ENCODE peak calls at places on chromosomes 1 and 21, in four cellular contexts. Y is SK-N-SH, U is esophagus muscularis mucosa, Z is sigmoid colon. R is an unnamed sample. For H3K27me3, the result is how much of the 10 kb centered on the place peaks cover.

GRCh38 chr1:19456915-19457554 is 28.3 kb downstream of the CAPZB start:
- DNase-seq in Y (no peak), U (no peak), Z (no peak), R (no peak)

GRCh38 chr1:200302893-200303250 is 107.0 kb downstream of the ZNF281 start:
- DNase-seq in Z (no peak), Y (peak), U (no peak), R (no peak)

GRCh38 chr1:117069220-117069844 is 9.2 kb downstream of the TTF2 start:
- DNase-seq in Z (no peak), Y (no peak), U (no peak), R (no peak)

GRCh38 chr1:241622708-241623107 is 17.5 kb downstream of the CHML start:
- DNase-seq in U (no peak), Z (no peak), Y (no peak), R (no peak)

GRCh38 chr1:53372501-53372951 is 44.7 kb upstream of the LRP8 start:
- DNase-seq in Z (no peak), U (no peak), Y (no peak), R (peak)

GRCh38 chr1:155175927-155176371 is 2.3 kb downstream of the TRIM46 start:
- DNase-seq in U (no peak), Y (peak), Z (peak), R (peak)

GRCh38 chr1:40381268-40382109 is 8.0 kb downstream of the SMAP2 start:
- DNase-seq in Y (no peak), U (no peak), Z (no peak), R (no peak)

GRCh38 chr1:172332230-172332629 is 88.3 kb upstream of the C1orf105 start:
- DNase-seq in U (no peak), Z (no peak), Y (no peak), R (no peak)

GRCh38 chr1:100134872-100135271 is 1.9 kb downstream of the TRMT13 start:
- DNase-seq in Z (no peak), U (no peak), Y (no peak), R (no peak)

GRCh38 chr1:84883286-84883685 is 9.7 kb downstream of the LPAR3 start:
- DNase-seq in Z (no peak), Y (no peak), U (peak), R (no peak)

GRCh38 chr1:23799570-23800395 is 771 bp downstream of the GALE start:
- DNase-seq in U (no peak), Y (peak), Z (no peak), R (peak)

GRCh38 chr1:224535641-224536040 is 80.5 kb upstream of the CNIH3 start:
- DNase-seq in Z (no peak), Y (no peak), U (peak), R (no peak)

GRCh38 chr1:111904478-111905218 is 84.8 kb downstream of the KCND3 start:
- DNase-seq in Z (no peak), Y (peak), U (no peak), R (no peak)

GRCh38 chr1:182974792-182975191 is 21.8 kb upstream of the SHCBP1L start:
- DNase-seq in Y (no peak), Z (no peak), U (no peak), R (no peak)

GRCh38 chr1:82632164-82632563 is 831.4 kb downstream of the ADGRL2 start:
- DNase-seq in Z (no peak), U (no peak), Y (no peak), R (no peak)

GRCh38 chr21:46119565-46120271 is 21.8 kb downstream of the COL6A2 start:
- DNase-seq in Y (peak), U (no peak), Z (peak), R (peak)

GRCh38 chr1:235329139-235329808 is 904 bp downstream of the GGPS1 start:
- DNase-seq in Z (peak), Y (peak), U (no peak), R (peak)

GRCh38 chr1:99996951-99997350 is 27.2 kb downstream of the SLC35A3 start:
- DNase-seq in Z (no peak), Y (no peak), U (no peak), R (no peak)

GRCh38 chr1:212012034-212012740 is 23.2 kb downstream of the INTS7 start:
- DNase-seq in Z (peak), Y (peak), U (no peak), R (peak)

GRCh38 chr1:32334864-32335618 is 992 bp downstream of the MARCKSL1 start:
- DNase-seq in Z (peak), Y (peak), U (no peak), R (peak)

GRCh38 chr1:205994342-205994741 is 8.9 kb downstream of the RAB7B start:
- DNase-seq in Z (no peak), Y (no peak), U (no peak), R (no peak)
- H3K27me3 ChIP-seq in Z (under half), Y (under half), U (under half), R (under half)

DNA sequence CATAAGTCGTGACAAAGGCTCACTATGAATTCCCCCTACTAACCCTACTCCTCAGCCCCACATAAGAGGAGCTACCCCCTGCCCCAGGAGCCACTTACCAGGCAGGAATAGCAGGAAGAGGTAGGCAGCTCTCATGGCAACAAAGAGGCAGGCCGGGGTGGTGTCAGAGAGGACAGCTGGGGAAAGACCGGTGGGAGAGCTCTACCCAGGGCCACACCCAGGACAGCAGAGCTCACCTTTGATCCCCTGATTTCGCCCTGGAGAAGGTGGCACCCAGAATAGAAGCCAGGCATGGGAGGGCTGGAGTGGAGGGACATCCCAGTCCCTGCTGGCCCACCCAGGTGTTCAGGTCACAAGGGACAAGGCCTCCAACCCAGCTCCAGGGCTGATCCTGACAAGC is 2.3 kb downstream of the MFAP2 start:
- DNase-seq in Y (no peak), Z (no peak), U (no peak), R (no peak)
- H3K27ac ChIP-seq in Y (peak), Z (peak), U (peak), R (no peak)

DNA sequence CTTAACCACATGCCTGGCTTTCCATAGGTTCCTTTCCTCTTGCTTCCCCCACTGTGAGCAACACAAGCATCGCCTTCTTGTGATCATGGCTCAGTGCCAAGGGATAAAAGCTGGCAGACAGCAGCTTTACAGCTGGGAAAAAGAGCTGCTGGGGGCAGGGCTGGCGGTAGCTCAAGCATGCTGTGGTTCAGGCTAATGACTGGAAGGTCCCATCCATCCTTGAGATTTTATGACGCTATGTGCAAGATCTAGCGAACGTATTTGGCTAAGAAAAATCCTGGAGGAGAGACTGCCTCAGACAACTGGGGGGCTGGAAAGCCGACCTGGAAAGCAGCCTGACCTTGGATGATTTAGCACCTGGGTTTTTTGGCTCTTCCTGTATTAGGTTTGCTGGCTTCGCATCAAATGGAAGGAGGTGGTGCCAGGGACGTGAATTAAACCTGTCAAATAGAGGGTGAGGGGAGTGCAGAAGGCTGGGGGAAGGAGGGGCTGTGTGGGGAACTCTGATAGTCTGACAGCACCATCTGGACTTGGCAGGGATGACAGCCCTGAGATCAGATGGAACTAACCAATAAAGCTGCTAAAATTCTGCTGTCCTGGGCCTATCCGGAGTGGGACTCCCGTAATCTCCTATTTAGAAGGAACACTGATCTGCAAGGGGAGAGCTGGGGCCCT is 34.8 kb downstream of the ZMYND12 start:
- DNase-seq in Z (peak), U (no peak), Y (peak), R (no peak)
- TF ChIP-seq POLR2AphosphoS5 in Z (peak), U (peak), Y (peak), R (no peak)

GRCh38 chr1:230985711-230986110 is 6.8 kb downstream of the ARV1 start:
- DNase-seq in U (no peak), Z (no peak), Y (no peak), R (no peak)

GRCh38 chr1:230979389-230979716 is 459 bp downstream of the ARV1 start:
- DNase-seq in U (no peak), Z (no peak), Y (no peak), R (no peak)

GRCh38 chr1:230979952-230980351 is 1.1 kb downstream of the ARV1 start:
- DNase-seq in Y (no peak), U (no peak), Z (no peak), R (no peak)

GRCh38 chr1:230983811-230984210 is 4.9 kb downstream of the ARV1 start:
- DNase-seq in Y (no peak), U (no peak), Z (no peak), R (no peak)

GRCh38 chr1:230982698-230983097 is 3.8 kb downstream of the ARV1 start:
- DNase-seq in U (no peak), Y (no peak), Z (no peak), R (no peak)
- H3K27me3 ChIP-seq in U (under half), Y (under half), Z (under half), R (under half)

DNA sequence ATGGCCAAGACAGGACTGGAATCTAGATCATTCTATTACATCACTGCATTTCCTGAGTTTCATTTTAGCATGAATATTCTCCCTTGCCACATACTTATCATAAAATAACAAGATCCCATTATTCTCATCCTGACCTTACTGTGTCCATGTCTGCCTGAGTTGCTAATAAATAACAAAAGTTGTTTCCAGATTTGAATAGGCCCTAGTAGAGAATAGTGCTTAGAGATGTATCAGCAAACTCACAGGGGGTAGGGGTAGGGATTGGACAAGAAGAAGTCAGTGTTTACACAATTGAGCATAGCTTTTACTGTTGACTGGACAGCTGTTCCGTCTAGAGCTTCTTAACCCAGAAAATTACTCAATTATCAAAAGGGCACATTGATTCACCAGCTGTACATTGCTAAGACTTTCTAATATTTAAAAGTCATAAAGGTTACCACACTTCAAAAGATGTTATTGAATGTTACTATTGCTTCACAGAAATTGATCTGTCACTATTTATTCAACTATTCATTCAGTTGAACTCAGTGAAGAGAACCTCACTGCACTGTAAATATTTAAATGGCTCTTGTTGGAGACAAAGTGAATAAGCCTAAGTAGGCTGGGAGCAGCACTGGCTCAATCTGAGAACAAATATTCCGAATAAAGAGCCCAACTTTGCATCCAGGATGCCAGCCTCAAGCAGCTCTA is 121.9 kb downstream of the NRIP1 start:
- DNase-seq in Y (no peak), U (no peak), Z (no peak), R (no peak)
- H3K27ac ChIP-seq in Y (no peak), U (no peak), Z (no peak), R (no peak)

GRCh38 chr1:46220808-46221207 is 17.7 kb downstream of the LURAP1 start:
- DNase-seq in U (no peak), Y (no peak), Z (no peak), R (no peak)

GRCh38 chr1:46224966-46225365 is 21.8 kb downstream of the LURAP1 start:
- DNase-seq in U (no peak), Y (no peak), Z (no peak), R (no peak)

GRCh38 chr1:46221749-46222148 is 18.6 kb downstream of the LURAP1 start:
- DNase-seq in Y (no peak), Z (peak), U (no peak), R (no peak)

GRCh38 chr1:46219551-46220520 is 16.7 kb downstream of the LURAP1 start:
- DNase-seq in Y (no peak), U (no peak), Z (no peak), R (peak)

DNA sequence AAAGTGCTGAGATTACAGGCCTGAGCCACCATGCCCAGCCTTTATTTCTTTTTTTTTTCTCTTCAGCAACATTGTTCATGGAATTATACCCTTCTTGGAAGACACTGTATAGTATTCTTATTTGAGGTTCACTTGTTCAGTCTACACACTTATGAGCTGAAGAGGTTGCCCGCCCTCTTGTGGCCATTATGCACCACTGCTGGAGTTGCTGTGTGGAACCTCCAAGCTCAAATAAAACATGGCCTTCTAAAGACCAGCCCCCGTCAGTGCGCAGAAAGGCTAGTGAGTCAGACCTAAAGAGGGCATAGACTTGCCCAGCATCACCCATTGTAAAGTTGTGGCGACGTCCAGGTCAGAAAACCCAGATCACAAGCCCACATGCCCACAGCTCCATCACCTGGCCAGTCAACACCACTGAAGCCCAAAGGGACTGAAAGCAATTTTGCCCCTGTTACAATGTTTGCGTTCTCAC is 20.4 kb downstream of the LURAP1 start:
- DNase-seq in Z (peak), U (no peak), Y (peak), R (peak)
- TF ChIP-seq POLR2AphosphoS5 in Z (no peak), U (no peak), Y (no peak), R (no peak)

R was measured in spleen.